ENCODE peak calls at places on chromosomes 11 and 22, in eight cellular contexts. X is BJ; J is effector CD4-positive, alpha-beta T cell; N is stimulated activated CD4-positive, alpha-beta T cell treated with anti-CD3 and anti-CD28 coated beads, Interleukin-2, amount 100 ng/mL, for 24 hours; S is NCI-H2171 treated with DMSO at 0.1 percent for 48 hours; V is mucosa of descending colon; O is foreskin keratinocyte; L is EH. R is an unnamed sample.

GRCh38 chr11:3006505-3007260 is 14.6 kb upstream of the NAP1L4 start:
- DNase-seq in J (no peak), V (no peak), O (no peak), N (no peak), X (no peak), S (no peak), L (no peak), R (no peak)

GRCh38 chr11:27571151-27571840 is 64.7 kb upstream of the LIN7C start:
- DNase-seq in O (no peak), X (peak), L (peak), J (no peak), S (no peak), V (no peak), N (no peak), R (peak)

GRCh38 chr11:85664561-85665481 is at the start of gene CREBZF:
- DNase-seq in X (peak), J (peak), S (peak), O (peak), N (peak), V (peak), L (peak), R (peak)

GRCh38 chr11:128057786-128058395 is 529.5 kb downstream of the ETS1 start:
- DNase-seq in V (no peak), N (no peak), J (no peak), O (no peak), S (no peak), X (no peak), L (peak), R (no peak)

GRCh38 chr22:37146507-37147180 is 3.1 kb downstream of the IL2RB start:
- DNase-seq in J (no peak), N (no peak), V (no peak), X (no peak), S (no peak), O (no peak), L (no peak), R (no peak)

GRCh38 chr11:77126861-77127673 is 979 bp upstream of the MYO7A start:
- DNase-seq in L (peak), N (peak), J (peak), V (peak), O (no peak), S (no peak), X (no peak), R (no peak)

GRCh38 chr11:7894251-7894650 is 36.8 kb downstream of the OR10A6 start:
- DNase-seq in O (no peak), V (no peak), S (no peak), L (no peak), N (no peak), X (no peak), J (no peak), R (no peak)

GRCh38 chr11:77144196-77144853 is 16.3 kb downstream of the MYO7A start:
- DNase-seq in X (no peak), V (peak), O (no peak), S (peak), N (no peak), L (no peak), J (no peak), R (no peak)

GRCh38 chr22:49933236-49933921 is 14.9 kb downstream of the CRELD2 start:
- DNase-seq in O (no peak), L (no peak), V (peak), X (no peak), S (no peak), N (no peak), J (no peak), R (no peak)

GRCh38 chr22:23066200-23067022 is 3.9 kb upstream of the GNAZ start:
- DNase-seq in N (no peak), V (peak), X (no peak), L (no peak), O (no peak), S (no peak), J (no peak), R (no peak)

GRCh38 chr11:46380340-46381045 is 976 bp upstream of the MDK start:
- DNase-seq in X (no peak), V (peak), N (peak), L (peak), S (peak), J (peak), O (no peak), R (no peak)

GRCh38 chr11:12678092-12678491 is 3.9 kb downstream of the TEAD1 start:
- DNase-seq in O (no peak), S (no peak), X (no peak), J (no peak), L (peak), V (no peak), N (no peak), R (no peak)

GRCh38 chr11:2306971-2307732 is 5.3 kb downstream of the TSPAN32 start:
- DNase-seq in O (no peak), L (peak), S (no peak), J (no peak), N (no peak), V (peak), X (no peak), R (no peak)

GRCh38 chr11:31922450-31922849 is 111.3 kb upstream of the PAX6 start:
- DNase-seq in X (no peak), N (no peak), L (no peak), S (no peak), O (no peak), V (no peak), J (no peak), R (no peak)

GRCh38 chr11:123212406-123212805 is 17.4 kb upstream of the CLMP start:
- DNase-seq in V (no peak), S (no peak), J (no peak), X (no peak), L (peak), O (no peak), N (no peak), R (no peak)

GRCh38 chr11:128548655-128549255 is 38.6 kb downstream of the ETS1 start:
- DNase-seq in X (no peak), S (no peak), J (no peak), L (peak), N (no peak), V (peak), O (no peak), R (no peak)

GRCh38 chr11:134536677-134537076 is 124.6 kb upstream of the B3GAT1 start:
- DNase-seq in V (no peak), L (no peak), O (no peak), S (no peak), N (no peak), X (no peak), J (no peak), R (no peak)